ENCODE peak calls at places on chromosome 1, in five cellular contexts. R, N, X, Q and W are unnamed samples.

GRCh38 chr1:214660900-214661299 is 57.9 kb downstream of the CENPF start:
- DNase-seq in Q (peak), X (peak), N (peak), R (no peak), W (peak)

GRCh38 chr1:95635820-95636219 is 401.8 kb downstream of the RWDD3 start:
- DNase-seq in X (no peak), N (no peak), Q (no peak), R (no peak), W (no peak)

GRCh38 chr1:206502403-206502802 is 4.9 kb upstream of the RASSF5 start:
- DNase-seq in N (no peak), X (no peak), Q (no peak), R (no peak), W (no peak)

GRCh38 chr1:152582647-152583046 is 2.3 kb upstream of the LCE3D start:
- DNase-seq in N (no peak), Q (no peak), R (no peak), X (no peak), W (peak)

GRCh38 chr1:245537992-245538391 is 383.2 kb downstream of the KIF26B start:
- DNase-seq in R (no peak), N (peak), X (peak), Q (no peak), W (peak)

GRCh38 chr1:181038399-181038873 is 4.7 kb downstream of the MR1 start:
- DNase-seq in N (peak), Q (peak), X (peak), R (peak), W (peak)

GRCh38 chr1:18652791-18653190 is 22.1 kb downstream of the PAX7 start:
- DNase-seq in N (no peak), Q (no peak), R (no peak), X (no peak), W (no peak)

GRCh38 chr1:187513190-187513589 is 684.4 kb downstream of the PLA2G4A start:
- DNase-seq in N (no peak), Q (no peak), X (peak), R (no peak), W (no peak)

GRCh38 chr1:11729498-11730428 is 6.2 kb upstream of the AGTRAP start:
- DNase-seq in R (no peak), X (peak), Q (no peak), N (peak), W (no peak)
- H3K4ac ChIP-seq in R (peak), X (no peak), Q (no peak), N (no peak), W (no peak)

GRCh38 chr1:1067284-1068076 is 6.6 kb downstream of the RNF223 start:
- DNase-seq in R (no peak), Q (peak), X (no peak), N (no peak), W (no peak)
- H3K9ac ChIP-seq in R (peak), Q (no peak), X (no peak), N (no peak), W (no peak)

GRCh38 chr1:15856888-15857287 is 9.4 kb downstream of the SPEN start:
- DNase-seq in R (no peak), X (no peak), Q (no peak), N (no peak), W (no peak)

GRCh38 chr1:15858069-15858670 is 10.7 kb downstream of the SPEN start:
- DNase-seq in X (no peak), R (no peak), Q (no peak), N (no peak), W (no peak)

GRCh38 chr1:15852828-15853302 is 5.4 kb downstream of the SPEN start:
- DNase-seq in X (no peak), Q (no peak), N (no peak), R (no peak), W (no peak)

GRCh38 chr1:15863156-15863901 is 15.8 kb downstream of the SPEN start:
- DNase-seq in N (no peak), X (no peak), R (no peak), Q (peak), W (no peak)

GRCh38 chr1:15858672-15859372 is 11.3 kb downstream of the SPEN start:
- DNase-seq in Q (no peak), N (no peak), R (no peak), X (no peak), W (no peak)
- H3K4ac ChIP-seq in Q (no peak), N (no peak), R (no peak), X (no peak), W (no peak)

DNA sequence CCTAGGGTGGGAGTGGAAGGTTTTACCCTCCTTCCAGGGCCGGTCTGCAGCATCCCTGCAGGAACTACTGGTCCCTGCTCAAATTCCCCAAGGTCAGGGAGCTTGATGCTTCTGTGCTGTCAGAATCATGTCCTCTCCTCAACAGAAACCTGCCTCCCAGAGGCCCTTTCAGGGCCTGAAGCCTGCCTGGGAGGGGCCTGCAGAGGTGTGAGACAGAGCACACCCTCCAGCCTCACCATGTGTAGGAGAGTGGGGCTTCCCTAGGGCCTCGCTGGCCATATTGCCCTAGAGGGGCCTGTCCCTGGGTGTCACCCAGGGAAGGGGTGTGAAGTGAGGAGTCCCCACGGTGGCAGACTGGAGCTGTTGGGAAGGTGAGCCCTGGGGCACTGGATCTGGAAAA is 21.1 kb downstream of the KNCN start:
- DNase-seq in N (no peak), Q (no peak), X (peak), R (no peak), W (no peak)
- H3K9ac ChIP-seq in N (no peak), Q (peak), X (peak), R (no peak), W (no peak)

DNA sequence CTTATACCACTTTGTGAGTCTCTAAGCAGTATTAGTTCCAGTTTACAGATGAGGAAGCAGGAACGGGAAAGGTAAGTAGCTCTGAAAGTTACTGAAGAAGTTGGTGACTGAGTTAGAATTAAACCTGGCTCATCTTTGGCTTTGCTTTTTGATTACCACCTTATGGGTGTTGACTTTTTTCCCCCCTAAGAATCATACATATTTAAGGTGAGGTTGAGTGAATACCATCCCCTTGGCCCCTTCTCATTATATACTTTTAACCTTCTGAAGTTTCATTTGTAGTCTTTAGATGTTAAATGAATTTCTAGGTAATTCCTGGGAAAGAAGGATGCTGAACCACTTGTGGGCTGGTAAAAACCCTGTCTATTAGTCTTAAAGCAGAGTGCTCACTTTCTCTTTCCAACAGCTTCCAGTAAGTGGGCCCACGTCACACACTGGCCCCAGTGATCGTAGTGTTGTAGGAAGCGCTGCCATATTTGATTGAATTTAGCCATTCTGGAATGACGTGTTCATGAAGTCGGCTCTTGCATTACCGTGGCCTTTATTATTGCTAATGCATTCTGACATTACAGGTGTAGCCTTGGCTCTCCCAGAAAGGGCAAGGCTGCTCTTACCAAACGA is 46.9 kb downstream of the PEX14 start:
- DNase-seq in X (no peak), Q (no peak), N (no peak), R (no peak), W (no peak)
- H3K4ac ChIP-seq in X (no peak), Q (no peak), N (no peak), R (no peak), W (no peak)

GRCh38 chr1:61869691-61870109 is 127.4 kb downstream of the PATJ start:
- DNase-seq in X (no peak), R (no peak), N (no peak), Q (no peak), W (no peak)

GRCh38 chr1:61873581-61873980 is 131.3 kb downstream of the PATJ start:
- DNase-seq in Q (no peak), X (peak), R (no peak), N (no peak), W (no peak)

GRCh38 chr1:61873994-61874393 is 131.7 kb downstream of the PATJ start:
- DNase-seq in R (no peak), N (no peak), Q (no peak), X (no peak), W (no peak)

GRCh38 chr1:61872206-61872605 is 129.9 kb downstream of the PATJ start:
- DNase-seq in R (no peak), X (peak), Q (peak), N (no peak), W (no peak)

GRCh38 chr1:61875198-61875597 is 132.9 kb downstream of the PATJ start:
- DNase-seq in Q (no peak), N (no peak), R (no peak), X (no peak), W (no peak)
- H3K9ac ChIP-seq in Q (no peak), N (no peak), R (no peak), X (no peak), W (no peak)

DNA sequence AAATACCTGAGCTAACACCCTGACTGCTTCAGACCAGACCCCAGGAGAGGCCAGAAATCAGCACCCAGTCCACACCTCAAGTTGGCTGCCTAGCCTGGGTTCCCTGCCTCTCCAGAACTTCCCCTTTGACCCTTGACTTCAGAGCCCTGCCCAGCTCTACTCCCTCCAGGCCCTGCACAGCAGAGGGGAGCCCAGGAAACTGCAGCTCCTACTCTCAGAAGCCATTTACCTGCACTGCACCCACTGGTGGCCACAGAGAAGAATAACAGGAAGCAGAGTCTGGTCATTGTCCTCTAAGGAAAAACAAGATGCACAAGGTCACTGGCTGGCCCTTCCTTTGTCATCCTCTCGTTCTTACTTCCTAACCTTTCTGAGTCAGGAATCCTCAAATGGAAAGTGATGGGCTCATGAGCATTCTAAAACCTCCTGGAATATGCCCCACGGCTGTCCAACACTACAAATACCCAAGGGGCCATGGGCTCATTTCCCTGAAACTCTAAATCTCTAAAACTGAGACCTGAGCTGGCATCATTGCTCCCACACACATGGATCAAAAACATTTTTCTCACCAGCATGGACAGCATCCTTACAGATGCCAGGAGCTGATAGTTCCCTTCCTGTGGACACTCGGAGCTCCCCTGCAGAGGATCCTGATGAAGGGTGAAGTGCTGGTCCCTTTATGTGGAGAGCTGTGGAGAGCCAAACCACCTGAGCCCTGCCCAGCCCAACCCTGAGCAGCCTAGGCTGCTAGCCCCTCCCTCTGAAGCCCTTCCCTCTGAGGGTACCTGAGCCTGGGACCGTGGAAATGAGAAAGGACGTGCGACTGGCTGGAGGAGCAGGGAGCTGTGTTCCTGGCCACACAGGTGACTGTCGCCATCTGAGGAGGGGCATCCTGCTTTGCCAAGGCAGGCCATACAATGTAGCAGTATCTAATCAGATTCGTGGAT is at the start of gene ITLN2:
- DNase-seq in Q (no peak), N (peak), R (peak), X (peak), W (peak)
- H3K4ac ChIP-seq in Q (no peak), N (no peak), R (no peak), X (peak), W (no peak)